ENCODE peak calls at places on chromosome 19, in four cellular contexts. W is activated CD4-positive, alpha-beta T cell treated with anti-CD3 and anti-CD28 coated beads, Interleukin-2, amount 50 U/mL, for 48 hours; J is pancreas; A is activated T-cell treated with anti-CD3 and anti-CD28 coated beads for 1 hour. C is an unnamed sample.
A peak's percentile ranks its signal among the peaks of the same experiment; 100 is the strongest.

GRCh38 chr19:39054091-39054470 is 21.7 kb upstream of the FBXO27 start:
- DNase-seq in W (no peak), J (no peak), A (no peak), C (no peak)

GRCh38 chr19:2428027-2428690 is 773 bp upstream of the TIMM13 start:
- DNase-seq in W (no peak), J (peak; percentile 81), A (no peak), C (no peak)

GRCh38 chr19:1012334-1012733 is 8.6 kb downstream of the TMEM259 start:
- DNase-seq in W (no peak), J (peak; percentile 80), A (no peak), C (no peak)

GRCh38 chr19:4075373-4075772 is 8.7 kb upstream of the ZBTB7A start:
- DNase-seq in W (no peak), J (no peak), A (no peak), C (no peak)

GRCh38 chr19:51637362-51637978 is 7.3 kb upstream of the SIGLEC5 start:
- DNase-seq in W (no peak), J (no peak), A (no peak), C (no peak)

GRCh38 chr19:49801966-49802661 is 11.0 kb downstream of the FUZ start:
- DNase-seq in W (no peak), J (peak; percentile 96), A (no peak), C (peak; percentile 32)

GRCh38 chr19:49591731-49592485 is 926 bp downstream of the PRR12 start:
- DNase-seq in W (peak; percentile 50), J (peak; percentile 77), A (peak; percentile 27), C (no peak)

GRCh38 chr19:44748426-44749254 is at the start of gene BCL3:
- DNase-seq in W (peak; percentile 73), J (peak; percentile 77), A (peak; percentile 56), C (no peak)

GRCh38 chr19:13039211-13039789 is 44.0 kb downstream of the NFIX start:
- DNase-seq in W (no peak), J (no peak), A (no peak), C (no peak)

GRCh38 chr19:55613930-55614710 is 8.7 kb downstream of the ZNF865 start:
- DNase-seq in W (no peak), J (peak; percentile 70), A (no peak), C (no peak)

GRCh38 chr19:15780595-15781418 is 6.7 kb upstream of the OR10H5 start:
- DNase-seq in W (no peak), J (no peak), A (no peak), C (no peak)

GRCh38 chr19:12092065-12092867 is 27.7 kb downstream of the ZNF844 start:
- DNase-seq in W (peak; percentile 80), J (peak; percentile 93), A (peak; percentile 9), C (peak; percentile 89)

GRCh38 chr19:7083076-7083956 is 13.8 kb downstream of the ZNF557 start:
- DNase-seq in W (no peak), J (no peak), A (no peak), C (no peak)